ENCODE peak calls at places on chromosome 1, in seven cellular contexts. R is pons; J is CD8-positive, alpha-beta memory T cell; O is RPMI7951; E is hepatocyte; X is stimulated activated CD4-positive, alpha-beta T cell treated with anti-CD3 and anti-CD28 coated beads, Interleukin-2, amount 100 ng/mL, for 24 hours; V is GM06990. P is an unnamed sample.

GRCh38 chr1:219498666-219499065 is 114.2 kb downstream of the ZC3H11B start:
- DNase-seq in O (no peak), J (no peak), R (no peak), X (no peak), V (no peak), E (no peak), P (no peak)

GRCh38 chr1:20202166-20202565 is 15.8 kb upstream of the PLA2G2C start:
- DNase-seq in O (no peak), R (no peak), J (no peak), E (no peak), V (no peak), X (no peak), P (no peak)

GRCh38 chr1:247857069-247857985 is at the start of gene TRIM58:
- DNase-seq in V (peak), E (no peak), X (no peak), R (no peak), J (no peak), O (peak), P (no peak)

GRCh38 chr1:3676581-3677410 is 24.5 kb downstream of the TP73 start:
- DNase-seq in O (no peak), V (peak), E (no peak), J (no peak), R (no peak), X (no peak), P (no peak)

GRCh38 chr1:224615861-224616760 is at the start of gene CNIH3:
- DNase-seq in R (no peak), X (peak), J (peak), V (no peak), E (peak), O (peak), P (no peak)

GRCh38 chr1:116571215-116571919 is 541 bp upstream of the CD58 start:
- DNase-seq in O (peak), X (no peak), E (peak), R (no peak), J (no peak), V (no peak), P (no peak)

GRCh38 chr1:184972281-184973055 is 1.8 kb downstream of the NIBAN1 start:
- DNase-seq in J (no peak), O (peak), X (no peak), E (no peak), V (no peak), R (no peak), P (no peak)

GRCh38 chr1:91997607-91998195 is 32.1 kb upstream of the EPHX4 start:
- DNase-seq in E (peak), X (peak), O (peak), J (peak), V (no peak), R (peak), P (no peak)

GRCh38 chr1:43207229-43207853 is 35.2 kb downstream of the CFAP57 start:
- DNase-seq in R (no peak), E (peak), O (peak), V (no peak), X (no peak), J (no peak), P (no peak)

GRCh38 chr1:161038523-161039153 is at the start of gene TSTD1:
- DNase-seq in J (peak), O (no peak), V (peak), R (no peak), X (peak), E (peak), P (peak)

GRCh38 chr1:11052839-11053757 is 6.1 kb upstream of the MASP2 start:
- DNase-seq in E (no peak), J (no peak), X (no peak), R (no peak), V (no peak), O (no peak), P (no peak)

GRCh38 chr1:158095737-158096335 is 84.9 kb upstream of the CD1D start:
- DNase-seq in O (peak), J (no peak), R (no peak), V (no peak), X (no peak), E (peak), P (no peak)

GRCh38 chr1:116962976-116963639 is 38.5 kb upstream of the CD101 start:
- DNase-seq in E (no peak), O (no peak), R (no peak), V (no peak), J (peak), X (no peak), P (no peak)

GRCh38 chr1:26281971-26282693 is 2.2 kb downstream of the SH3BGRL3 start:
- DNase-seq in E (peak), O (peak), X (no peak), V (no peak), R (no peak), J (no peak), P (peak)

GRCh38 chr1:235943581-235944114 is 76.9 kb upstream of the LYST start:
- DNase-seq in J (no peak), X (no peak), R (no peak), V (no peak), O (peak), E (no peak), P (no peak)

GRCh38 chr1:29703596-29703995 is 467.3 kb downstream of the PTPRU start:
- DNase-seq in R (peak), E (peak), O (peak), X (no peak), V (no peak), J (no peak), P (no peak)

GRCh38 chr1:214685906-214686305 is 82.9 kb downstream of the CENPF start:
- DNase-seq in J (no peak), X (no peak), E (no peak), R (peak), V (no peak), O (no peak), P (no peak)

GRCh38 chr1:174938306-174939000 is 61.3 kb upstream of the CACYBP start:
- DNase-seq in R (no peak), V (no peak), O (no peak), X (no peak), J (no peak), E (no peak), P (no peak)

GRCh38 chr1:111944121-111944785 is 45.2 kb downstream of the KCND3 start:
- DNase-seq in J (no peak), R (no peak), V (no peak), E (no peak), O (no peak), X (no peak), P (peak)

GRCh38 chr1:23403038-23403336 is 21.6 kb downstream of the TCEA3 start:
- DNase-seq in O (peak), X (no peak), E (peak), R (no peak), V (no peak), J (no peak), P (no peak)

GRCh38 chr1:191615422-191615821 is 542.8 kb upstream of the RGS18 start:
- DNase-seq in X (no peak), E (no peak), J (no peak), V (no peak), O (no peak), R (no peak), P (no peak)

GRCh38 chr1:101098907-101099306 is 73.3 kb upstream of the DPH5 start:
- DNase-seq in V (no peak), E (no peak), J (no peak), X (no peak), R (no peak), O (no peak), P (no peak)

GRCh38 chr1:234649432-234650081 is 39.6 kb upstream of the IRF2BP2 start:
- DNase-seq in X (no peak), O (peak), J (no peak), V (no peak), E (no peak), R (no peak), P (no peak)

GRCh38 chr1:37697737-37698136 is 5.4 kb downstream of the CDCA8 start:
- DNase-seq in R (no peak), O (no peak), E (no peak), V (no peak), X (no peak), J (no peak), P (no peak)

GRCh38 chr1:27475707-27476106 is 14.3 kb downstream of the WASF2 start:
- DNase-seq in V (no peak), O (no peak), J (no peak), E (no peak), X (no peak), R (no peak), P (no peak)

GRCh38 chr1:46087891-46088290 is 44.5 kb downstream of the PIK3R3 start:
- DNase-seq in V (no peak), J (no peak), E (no peak), R (no peak), X (no peak), O (no peak), P (no peak)

GRCh38 chr1:21313886-21314796 is 23.9 kb upstream of the ECE1 start:
- DNase-seq in O (no peak), X (no peak), J (no peak), V (no peak), R (no peak), E (no peak), P (peak)

GRCh38 chr1:220843481-220844011 is 35.7 kb upstream of the HLX start:
- DNase-seq in E (no peak), V (no peak), O (no peak), J (no peak), X (no peak), R (peak), P (peak)

GRCh38 chr1:24714859-24715520 is 30.3 kb upstream of the CLIC4 start:
- DNase-seq in R (peak), E (no peak), V (no peak), X (peak), O (peak), J (no peak), P (no peak)

GRCh38 chr1:25519624-25520023 is 23.8 kb upstream of the LDLRAP1 start:
- DNase-seq in V (no peak), J (no peak), E (no peak), O (peak), R (no peak), X (no peak), P (no peak)

P was measured in left ventricle myocardium inferior.